ENCODE peak calls at places on chromosomes 16 and 17, in five cellular contexts. V is GDM1, Y is keratinocyte, C is PC-9, F is heart right ventricle. O is an unnamed sample.

GRCh38 chr16:11354733-11355574 is 9.7 kb downstream of the RMI2 start:
- DNase-seq in V (peak), Y (no peak), C (no peak), F (no peak), O (no peak)

GRCh38 chr16:52786105-52786504 is 239.2 kb upstream of the TOX3 start:
- DNase-seq in V (no peak), Y (no peak), C (no peak), F (no peak), O (no peak)

GRCh38 chr16:1640261-1640956 is 28.2 kb downstream of the CRAMP1 start:
- DNase-seq in V (no peak), Y (no peak), C (no peak), F (no peak), O (no peak)

GRCh38 chr17:28363186-28363585 is 1.8 kb downstream of the SEBOX start:
- DNase-seq in V (no peak), Y (no peak), C (no peak), F (no peak), O (no peak)

GRCh38 chr16:82995927-82996441 is 369.2 kb downstream of the CDH13 start:
- DNase-seq in V (no peak), Y (no peak), C (no peak), F (no peak), O (peak)

GRCh38 chr16:27430923-27431484 is 29.0 kb downstream of the IL21R start:
- DNase-seq in V (peak), Y (no peak), C (no peak), F (no peak), O (no peak)

GRCh38 chr16:51409001-51409675 is 258.1 kb upstream of the SALL1 start:
- DNase-seq in V (no peak), Y (no peak), C (no peak), F (no peak), O (peak)

GRCh38 chr16:79449067-79449466 is 151.5 kb downstream of the MAF start:
- DNase-seq in V (no peak), Y (no peak), C (no peak), F (no peak), O (no peak)

GRCh38 chr17:75315541-75316243 is 26.5 kb upstream of the SLC25A19 start:
- DNase-seq in V (no peak), Y (no peak), C (no peak), F (no peak), O (no peak)

GRCh38 chr17:58969156-58969555 is 137.5 kb downstream of the TRIM37 start:
- DNase-seq in V (no peak), Y (no peak), C (no peak), F (no peak), O (no peak)

GRCh38 chr16:30896203-30896889 is at the start of gene CTF1:
- DNase-seq in V (no peak), Y (peak), C (peak), F (peak), O (peak)

GRCh38 chr16:3362931-3363330 is 7.2 kb downstream of the OR2C1 start:
- DNase-seq in V (no peak), Y (no peak), C (no peak), F (no peak), O (no peak)